ENCODE peak calls at places on chromosomes 2 and 18, in seven cellular contexts. One of them, this sample, is unnamed.

GRCh38 chr18:58612239-58613055 is 16.4 kb downstream of the ALPK2 start:
- DNase-seq in stomach: no peak
- DNase-seq in T1000: no peak
- DNase-seq in colonic mucosa: no peak
- DNase-seq in small intestine: no peak
- DNase-seq in T47D: no peak
- DNase-seq in ACHN: no peak
- DNase-seq in this sample: no peak

GRCh38 chr2:27211241-27211942 is 449 bp upstream of the ATRAID start:
- DNase-seq in stomach: peak
- DNase-seq in T1000: no peak
- DNase-seq in colonic mucosa: no peak
- DNase-seq in small intestine: no peak
- DNase-seq in T47D: no peak
- DNase-seq in ACHN: no peak
- DNase-seq in this sample: no peak

GRCh38 chr2:146821836-146822316 is 1023.0 kb upstream of the ACVR2A start:
- DNase-seq in stomach: no peak
- DNase-seq in T1000: peak
- DNase-seq in colonic mucosa: no peak
- DNase-seq in small intestine: no peak
- DNase-seq in T47D: no peak
- DNase-seq in ACHN: no peak
- DNase-seq in this sample: peak

GRCh38 chr2:105590780-105591660 is 153.7 kb upstream of the NCK2 start:
- DNase-seq in stomach: no peak
- DNase-seq in T1000: no peak
- DNase-seq in colonic mucosa: no peak
- DNase-seq in small intestine: no peak
- DNase-seq in T47D: peak
- DNase-seq in ACHN: no peak
- DNase-seq in this sample: no peak

GRCh38 chr18:7037470-7037869 is 80.1 kb downstream of the LAMA1 start:
- DNase-seq in stomach: peak
- DNase-seq in T1000: no peak
- DNase-seq in colonic mucosa: no peak
- DNase-seq in small intestine: no peak
- DNase-seq in T47D: no peak
- DNase-seq in ACHN: no peak
- DNase-seq in this sample: no peak

GRCh38 chr2:239293450-239294430 is 107.1 kb downstream of the HDAC4 start:
- DNase-seq in stomach: no peak
- DNase-seq in T1000: no peak
- DNase-seq in colonic mucosa: no peak
- DNase-seq in small intestine: no peak
- DNase-seq in T47D: no peak
- DNase-seq in ACHN: no peak
- DNase-seq in this sample: no peak

GRCh38 chr2:42102606-42103450 is 55.0 kb downstream of the PKDCC start:
- DNase-seq in stomach: peak
- DNase-seq in T1000: no peak
- DNase-seq in colonic mucosa: peak
- DNase-seq in small intestine: no peak
- DNase-seq in T47D: no peak
- DNase-seq in ACHN: peak
- DNase-seq in this sample: no peak

GRCh38 chr2:207984765-207985480 is 40.4 kb downstream of the PLEKHM3 start:
- DNase-seq in stomach: no peak
- DNase-seq in T1000: no peak
- DNase-seq in colonic mucosa: no peak
- DNase-seq in small intestine: no peak
- DNase-seq in T47D: no peak
- DNase-seq in ACHN: no peak
- DNase-seq in this sample: no peak

GRCh38 chr2:81650048-81650971 is 1345.8 kb upstream of the LRRTM1 start:
- DNase-seq in stomach: no peak
- DNase-seq in T1000: peak
- DNase-seq in colonic mucosa: no peak
- DNase-seq in small intestine: no peak
- DNase-seq in T47D: no peak
- DNase-seq in ACHN: peak
- DNase-seq in this sample: no peak

GRCh38 chr2:201175971-201176570 is 6.9 kb upstream of the CASP10 start:
- DNase-seq in stomach: peak
- DNase-seq in T1000: no peak
- DNase-seq in colonic mucosa: peak
- DNase-seq in small intestine: peak
- DNase-seq in T47D: no peak
- DNase-seq in ACHN: no peak
- DNase-seq in this sample: no peak

GRCh38 chr18:76145968-76146367 is 349.1 kb downstream of the ZNF516 start:
- DNase-seq in stomach: no peak
- DNase-seq in T1000: no peak
- DNase-seq in colonic mucosa: no peak
- DNase-seq in small intestine: no peak
- DNase-seq in T47D: no peak
- DNase-seq in ACHN: no peak
- DNase-seq in this sample: no peak